ENCODE peak calls at places on chromosome 9, in five cellular contexts. C, T, H, E and S are unnamed samples.
A peak's percentile ranks its signal among the peaks of the same experiment; 100 is the strongest.

GRCh38 chr9:119533509-119533908 is 164.3 kb upstream of the BRINP1 start:
- DNase-seq in C (no peak), T (no peak), H (peak; percentile 24), E (peak; percentile 58), S (no peak)

GRCh38 chr9:82677086-82677485 is 385.9 kb downstream of the RASEF start:
- DNase-seq in C (no peak), T (no peak), H (no peak), E (no peak), S (no peak)

GRCh38 chr9:119841005-119841404 is 471.8 kb upstream of the BRINP1 start:
- DNase-seq in C (no peak), T (no peak), H (no peak), E (no peak), S (no peak)

GRCh38 chr9:70407081-70407503 is 7.4 kb downstream of the KLF9 start:
- DNase-seq in C (no peak), T (no peak), H (peak; percentile 34), E (no peak), S (peak; percentile 84)

GRCh38 chr9:124054671-124055212 is 43.2 kb downstream of the LHX2 start:
- DNase-seq in C (peak; percentile 84), T (peak; percentile 77), H (no peak), E (no peak), S (peak; percentile 94)

GRCh38 chr9:98300611-98301010 is 45.2 kb upstream of the TBC1D2 start:
- DNase-seq in C (no peak), T (no peak), H (no peak), E (no peak), S (no peak)

GRCh38 chr9:26656003-26656940 is 236.3 kb downstream of the CAAP1 start:
- DNase-seq in C (peak; percentile 44), T (no peak), H (peak; percentile 78), E (peak; percentile 70), S (peak; percentile 49)

GRCh38 chr9:3880851-3881250 is 355.1 kb upstream of the RFX3 start:
- DNase-seq in C (peak; percentile 87), T (no peak), H (no peak), E (no peak), S (peak; percentile 98)

GRCh38 chr9:1231998-1232919 is 182.1 kb downstream of the DMRT2 start:
- DNase-seq in C (peak; percentile 83), T (no peak), H (no peak), E (no peak), S (peak; percentile 93)

GRCh38 chr9:136220017-136220729 is 15.2 kb upstream of the LHX3 start:
- DNase-seq in C (peak; percentile 79), T (no peak), H (no peak), E (no peak), S (no peak)

GRCh38 chr9:16329699-16330113 is 540.8 kb downstream of the BNC2 start:
- DNase-seq in C (no peak), T (no peak), H (no peak), E (no peak), S (no peak)

GRCh38 chr9:136902259-136902821 is 16.0 kb downstream of the TRAF2 start:
- DNase-seq in C (peak; percentile 67), T (peak; percentile 97), H (no peak), E (no peak), S (peak; percentile 84)

GRCh38 chr9:70303268-70303667 is 44.5 kb downstream of the SMC5 start:
- DNase-seq in C (peak; percentile 9), T (no peak), H (no peak), E (no peak), S (peak; percentile 77)

GRCh38 chr9:21856301-21857094 is 54.1 kb downstream of the MTAP start:
- DNase-seq in C (peak; percentile 55), T (no peak), H (no peak), E (no peak), S (peak; percentile 81)

DNA sequence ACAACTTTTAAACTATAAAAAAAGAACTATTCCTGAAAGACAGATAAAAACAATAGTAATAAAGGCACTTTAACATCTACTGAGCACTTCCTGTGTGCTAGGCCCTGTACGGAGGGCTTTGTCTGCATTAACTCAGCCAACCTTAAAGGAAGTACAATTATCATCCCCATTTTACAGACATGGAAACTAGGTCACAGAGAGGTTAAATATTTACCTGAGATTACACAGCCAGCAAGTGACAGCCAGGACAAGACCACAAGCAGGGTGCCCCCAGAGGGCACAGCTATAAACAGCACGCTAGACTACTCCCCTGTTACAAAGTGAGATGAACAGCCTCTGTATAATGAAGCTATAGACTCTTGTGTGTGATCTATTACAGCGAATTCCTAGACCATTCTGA is 25.5 kb downstream of the DDX31 start:
- DNase-seq in C (peak; percentile 6), T (no peak), H (peak; percentile 37), E (peak; percentile 38), S (no peak)
- TF ChIP-seq EZH2phosphoT487 in C (no peak), T (no peak), H (no peak), E (no peak), S (no peak)

DNA sequence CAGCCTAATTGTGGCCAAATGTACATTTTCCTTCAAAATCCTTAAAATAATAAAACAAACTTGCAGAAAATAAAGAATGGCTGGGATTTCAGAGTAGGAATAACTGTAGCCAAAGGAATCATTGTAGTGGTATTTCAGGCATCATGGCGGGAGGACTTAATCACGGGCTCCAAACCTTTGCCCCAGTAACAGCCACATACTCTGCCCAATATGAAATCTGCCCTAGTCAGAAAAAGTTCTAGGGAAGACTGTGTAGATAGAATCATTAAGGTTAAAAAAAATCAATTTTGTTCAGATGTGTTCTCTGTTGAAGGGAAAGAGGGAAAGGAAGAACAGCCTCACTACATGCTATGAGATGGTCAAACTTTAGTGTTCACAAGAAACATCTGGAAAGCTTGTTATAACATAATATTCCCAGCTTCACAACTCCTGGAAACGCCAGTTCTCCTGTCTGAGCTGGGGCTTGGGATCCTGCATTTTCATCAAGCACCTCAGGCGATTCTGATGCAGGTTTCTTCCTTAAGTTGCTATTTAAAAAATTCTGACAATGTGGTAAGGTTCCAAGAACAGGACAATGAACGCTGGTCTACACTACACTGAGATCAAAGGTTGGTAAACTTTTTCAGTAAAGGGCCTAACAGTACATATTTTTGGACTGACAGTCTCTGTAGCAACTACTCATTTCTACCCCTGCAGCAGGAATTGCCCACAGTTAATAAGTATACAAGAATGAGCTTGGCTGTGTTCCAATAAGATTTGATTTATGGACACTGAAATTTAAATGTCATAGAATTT is 87.9 kb downstream of the CEMIP2 start:
- DNase-seq in C (peak; percentile 82), T (no peak), H (no peak), E (no peak), S (peak; percentile 71)
- H3F3A ChIP-seq in C (peaks cover 7% of the 10 kb centered on the region), T (peaks cover 10% of the 10 kb centered on the region), H (no peaks in the 10 kb centered on the region), E (peaks cover 54% of the 10 kb centered on the region), S (peaks cover 80% of the 10 kb centered on the region)

GRCh38 chr9:110620726-110621125 is 41.2 kb upstream of the SVEP1 start:
- DNase-seq in C (no peak), T (no peak), H (no peak), E (no peak), S (no peak)

GRCh38 chr9:110619831-110620230 is 40.3 kb upstream of the SVEP1 start:
- DNase-seq in C (no peak), T (no peak), H (no peak), E (no peak), S (peak; percentile 69)

DNA sequence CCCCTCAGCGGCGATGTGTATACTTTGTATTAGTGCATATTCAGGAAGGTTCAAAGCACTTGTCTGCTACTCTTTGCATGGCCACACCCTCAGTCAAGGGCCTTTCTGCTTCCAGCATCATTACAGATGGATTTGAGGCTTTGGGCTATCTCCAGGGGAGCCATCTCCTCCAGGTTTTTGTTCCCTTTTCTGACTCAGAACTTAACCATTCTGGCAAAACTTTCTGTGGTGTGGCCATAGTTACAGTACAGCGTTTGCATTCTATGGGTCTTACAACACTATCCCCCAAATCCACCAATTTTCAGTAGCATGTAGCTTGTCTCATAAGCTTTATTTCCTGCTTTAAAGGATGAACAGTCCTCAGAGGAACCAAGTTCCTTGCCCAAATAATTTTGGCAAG is 36.0 kb upstream of the SVEP1 start:
- DNase-seq in C (no peak), T (no peak), H (no peak), E (no peak), S (peak; percentile 87)
- TF ChIP-seq EZH2phosphoT487 in C (no peak), T (no peak), H (no peak), E (no peak), S (no peak)

GRCh38 chr9:37582548-37583157 is 6.5 kb upstream of the FBXO10 start:
- DNase-seq in C (peak; percentile 67), T (peak; percentile 65), H (peak; percentile 69), E (peak; percentile 55), S (peak; percentile 79)
- H3F3A ChIP-seq in C (peaks cover 7% of the 10 kb centered on the region), T (peaks cover 27% of the 10 kb centered on the region), H (peaks cover 15% of the 10 kb centered on the region), E (peaks cover 20% of the 10 kb centered on the region), S (peaks cover 27% of the 10 kb centered on the region)

GRCh38 chr9:90789862-90790261 is 11.8 kb upstream of the SYK start:
- DNase-seq in C (no peak), T (no peak), H (no peak), E (peak; percentile 56), S (no peak)
- TF ChIP-seq EZH2phosphoT487 in C (no peak), T (no peak), H (no peak), E (peak; percentile 64), S (no peak)

DNA sequence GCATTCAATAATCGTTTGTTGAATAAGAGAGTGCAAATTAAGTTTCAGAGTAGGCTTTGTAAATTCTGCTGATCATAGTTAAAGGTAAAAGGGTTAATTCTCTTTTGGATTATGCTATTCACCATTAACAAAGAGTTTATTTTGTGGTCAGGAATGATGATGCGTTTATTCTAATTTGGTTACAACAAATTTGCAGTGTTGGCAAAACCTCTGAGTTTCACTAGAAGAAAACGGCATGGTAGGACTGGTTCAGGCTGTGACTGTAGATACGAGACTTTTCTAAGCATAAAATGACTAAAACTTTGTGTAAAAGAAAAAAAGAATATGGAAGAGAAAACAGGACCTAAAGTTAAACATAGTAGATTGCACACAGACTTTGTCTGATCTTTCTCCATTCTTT is 234.7 kb downstream of the TLR4 start:
- DNase-seq in C (no peak), T (peak; percentile 70), H (no peak), E (no peak), S (no peak)
- H3F3A ChIP-seq in C (no peaks in the 10 kb centered on the region), T (peaks cover 18% of the 10 kb centered on the region), H (no peaks in the 10 kb centered on the region), E (no peaks in the 10 kb centered on the region), S (no peaks in the 10 kb centered on the region)

GRCh38 chr9:77891150-77891549 is 140.5 kb downstream of the GNAQ start:
- DNase-seq in C (no peak), T (no peak), H (no peak), E (no peak), S (no peak)
- TF ChIP-seq EZH2phosphoT487 in C (no peak), T (no peak), H (no peak), E (no peak), S (no peak)